ENCODE peak calls at places on chromosome 11, in seven cellular contexts. A, L, V, X, Y, P and S are unnamed samples.

GRCh38 chr11:21142007-21142406 is 472.6 kb downstream of the NELL1 start:
- DNase-seq in Y (no peak), X (no peak), P (no peak), A (no peak), L (no peak), V (no peak), S (no peak)

GRCh38 chr11:63609971-63610580 is 4.2 kb downstream of the PLAAT3 start:
- DNase-seq in Y (no peak), P (no peak), L (no peak), A (no peak), X (no peak), V (peak), S (no peak)

GRCh38 chr11:17599460-17599925 is 52.4 kb downstream of the OTOG start:
- DNase-seq in P (no peak), X (no peak), A (no peak), Y (no peak), V (no peak), L (no peak), S (no peak)

GRCh38 chr11:117743121-117743815 is 53.7 kb downstream of the DSCAML1 start:
- DNase-seq in Y (no peak), P (peak), V (no peak), A (no peak), L (no peak), X (no peak), S (no peak)

GRCh38 chr11:76253416-76253815 is 47.1 kb upstream of the WNT11 start:
- DNase-seq in A (no peak), P (no peak), L (no peak), Y (no peak), V (no peak), X (no peak), S (no peak)

GRCh38 chr11:117220568-117220967 is 11.3 kb downstream of the PCSK7 start:
- DNase-seq in V (no peak), X (no peak), L (no peak), A (peak), P (no peak), Y (no peak), S (no peak)

GRCh38 chr11:126456783-126457542 is 101.5 kb downstream of the ST3GAL4 start:
- DNase-seq in X (no peak), Y (no peak), A (no peak), L (no peak), V (no peak), P (no peak), S (no peak)

GRCh38 chr11:130603585-130603906 is 155.1 kb downstream of the ADAMTS15 start:
- DNase-seq in P (no peak), A (no peak), Y (no peak), V (no peak), L (no peak), X (no peak), S (no peak)

GRCh38 chr11:65571940-65572339 is 398 bp upstream of the FAM89B start:
- DNase-seq in X (no peak), L (no peak), A (peak), Y (no peak), P (no peak), V (peak), S (no peak)

GRCh38 chr11:5307256-5308019 is 5.7 kb upstream of the OR51B4 start:
- DNase-seq in L (no peak), A (no peak), P (no peak), Y (no peak), X (no peak), V (no peak), S (no peak)

GRCh38 chr11:105929381-105929955 is 92.6 kb downstream of the MSANTD4 start:
- DNase-seq in P (no peak), Y (no peak), A (no peak), V (no peak), X (no peak), L (no peak), S (no peak)

GRCh38 chr11:109208116-109208515 is 213.9 kb upstream of the C11orf87 start:
- DNase-seq in L (no peak), V (no peak), Y (no peak), A (no peak), P (no peak), X (no peak), S (no peak)

GRCh38 chr11:99584822-99585221 is 564.1 kb downstream of the CNTN5 start:
- DNase-seq in L (no peak), X (no peak), P (no peak), V (peak), Y (no peak), A (no peak), S (no peak)

GRCh38 chr11:129766858-129767604 is 48.6 kb upstream of the TMEM45B start:
- DNase-seq in Y (no peak), P (no peak), V (peak), L (no peak), X (peak), A (peak), S (no peak)

GRCh38 chr11:43685483-43685882 is 4.9 kb downstream of the HSD17B12 start:
- DNase-seq in X (no peak), Y (no peak), A (no peak), P (no peak), L (no peak), V (no peak), S (no peak)

GRCh38 chr11:16605440-16605970 is 132.9 kb upstream of the C11orf58 start:
- DNase-seq in L (no peak), V (peak), X (peak), P (no peak), Y (no peak), A (peak), S (no peak)

GRCh38 chr11:10295056-10295901 is 1.3 kb upstream of the SBF2 start:
- DNase-seq in P (no peak), X (no peak), Y (no peak), L (no peak), V (peak), A (peak), S (no peak)

GRCh38 chr11:113014731-113015455 is 53.7 kb downstream of the NCAM1 start:
- DNase-seq in Y (no peak), L (no peak), X (peak), A (peak), V (no peak), P (no peak), S (no peak)

GRCh38 chr11:44729718-44730117 is 3.0 kb downstream of the TSPAN18 start:
- DNase-seq in P (no peak), A (no peak), Y (no peak), L (no peak), X (no peak), V (no peak), S (no peak)

GRCh38 chr11:2943711-2944118 is 14.5 kb upstream of the PHLDA2 start:
- DNase-seq in L (no peak), P (no peak), X (no peak), V (no peak), A (no peak), Y (no peak), S (no peak)

GRCh38 chr11:33699515-33700424 is 856 bp downstream of the C11orf91 start:
- DNase-seq in Y (no peak), P (no peak), L (no peak), X (no peak), A (no peak), V (no peak), S (no peak)

GRCh38 chr11:44235765-44236201 is 74.2 kb downstream of the ALX4 start:
- DNase-seq in X (peak), L (no peak), Y (no peak), V (peak), A (peak), P (no peak), S (no peak)

GRCh38 chr11:102934735-102935134 is 20.8 kb downstream of the MMP13 start:
- DNase-seq in A (no peak), P (no peak), V (no peak), L (no peak), X (no peak), Y (no peak), S (no peak)

GRCh38 chr11:2652857-2653643 is 46.7 kb downstream of the KCNQ1OT1 start:
- DNase-seq in Y (no peak), X (no peak), P (no peak), A (peak), V (no peak), L (no peak), S (no peak)

GRCh38 chr11:21710791-21711190 is 482.1 kb upstream of the ANO5 start:
- DNase-seq in V (no peak), L (no peak), X (no peak), A (no peak), P (no peak), Y (no peak), S (no peak)

GRCh38 chr11:130897262-130898182 is 18.8 kb downstream of the SNX19 start:
- DNase-seq in P (no peak), L (no peak), X (no peak), Y (peak), V (no peak), A (peak), S (no peak)

GRCh38 chr11:15199693-15200092 is 85.0 kb downstream of the INSC start:
- DNase-seq in X (no peak), L (no peak), V (no peak), Y (no peak), P (no peak), A (peak), S (no peak)

GRCh38 chr11:127345819-127346459 is 345.4 kb upstream of the KIRREL3 start:
- DNase-seq in X (peak), P (no peak), A (peak), L (no peak), Y (no peak), V (peak), S (peak)